ENCODE peak calls at places on chromosomes 7 and 10, in nine cellular contexts. A, K, J, X, Q, V, L, C and G are unnamed samples.

GRCh38 chr7:39621261-39621660 is 2.1 kb upstream of the RALA start:
- DNase-seq in A (no peak), K (no peak), J (no peak), X (no peak), Q (no peak), V (no peak), L (no peak), C (no peak), G (no peak)

GRCh38 chr10:70879244-70879643 is 9.1 kb downstream of the PCBD1 start:
- DNase-seq in A (no peak), K (no peak), J (no peak), X (peak; percentile 29), Q (no peak), V (peak; percentile 42), L (no peak), C (no peak), G (no peak)

GRCh38 chr10:70691601-70692000 is 19.3 kb downstream of the ADAMTS14 start:
- DNase-seq in A (no peak), K (no peak), J (no peak), X (no peak), Q (no peak), V (no peak), L (no peak), C (no peak), G (no peak)

GRCh38 chr7:142670504-142670903 is 78.8 kb upstream of the PRSS1 start:
- DNase-seq in A (no peak), K (no peak), J (no peak), X (no peak), Q (no peak), V (no peak), L (no peak), C (no peak), G (no peak)

GRCh38 chr10:3741688-3742461 is 43.1 kb downstream of the KLF6 start:
- DNase-seq in A (no peak), K (no peak), J (no peak), X (no peak), Q (no peak), V (no peak), L (no peak), C (no peak), G (no peak)

GRCh38 chr10:16905304-16905703 is 88.1 kb upstream of the RSU1 start:
- DNase-seq in A (peak; percentile 74), K (no peak), J (no peak), X (no peak), Q (no peak), V (no peak), L (peak; percentile 71), C (no peak), G (no peak)

GRCh38 chr10:88728107-88728763 is 22.2 kb downstream of the LIPK start:
- DNase-seq in A (no peak), K (no peak), J (peak; percentile 58), X (no peak), Q (peak; percentile 96), V (no peak), L (no peak), C (no peak), G (peak; percentile 76)

GRCh38 chr10:63707254-63707910 is 186.2 kb downstream of the REEP3 start:
- DNase-seq in A (no peak), K (peak; percentile 99), J (no peak), X (peak; percentile 56), Q (no peak), V (no peak), L (no peak), C (no peak), G (no peak)

GRCh38 chr10:14386202-14386593 is 55.5 kb upstream of the FRMD4A start:
- DNase-seq in A (no peak), K (no peak), J (no peak), X (no peak), Q (no peak), V (no peak), L (no peak), C (no peak), G (no peak)

GRCh38 chr10:132459252-132460028 is 62.4 kb downstream of the PWWP2B start:
- DNase-seq in A (no peak), K (no peak), J (peak; percentile 76), X (no peak), Q (no peak), V (peak; percentile 63), L (peak; percentile 61), C (no peak), G (peak; percentile 76)

GRCh38 chr10:59098387-59098786 is 78.1 kb upstream of the PHYHIPL start:
- DNase-seq in A (peak; percentile 65), K (no peak), J (no peak), X (no peak), Q (no peak), V (no peak), L (no peak), C (no peak), G (no peak)

GRCh38 chr10:50972591-50972990 is 87.2 kb upstream of the A1CF start:
- DNase-seq in A (no peak), K (no peak), J (no peak), X (no peak), Q (no peak), V (peak; percentile 30), L (no peak), C (no peak), G (no peak)

GRCh38 chr7:6153646-6154541 is 118.5 kb downstream of the CYTH3 start:
- DNase-seq in A (no peak), K (no peak), J (peak; percentile 83), X (no peak), Q (no peak), V (no peak), L (no peak), C (no peak), G (no peak)

GRCh38 chr10:62885656-62886461 is 69.7 kb upstream of the EGR2 start:
- DNase-seq in A (no peak), K (no peak), J (no peak), X (no peak), Q (no peak), V (no peak), L (no peak), C (no peak), G (no peak)

GRCh38 chr10:6755891-6756460 is 175.9 kb upstream of the PRKCQ start:
- DNase-seq in A (no peak), K (no peak), J (no peak), X (no peak), Q (no peak), V (no peak), L (no peak), C (no peak), G (no peak)

GRCh38 chr7:130945411-130945811 is 211.4 kb upstream of the KLF14 start:
- DNase-seq in A (no peak), K (no peak), J (no peak), X (no peak), Q (no peak), V (no peak), L (no peak), C (no peak), G (no peak)
- TF ChIP-seq POLR2AphosphoS5 in A (no peak), K (no peak), J (no peak), X (no peak), Q (no peak), V (no peak), L (no peak), C (no peak), G (peak; percentile 45)

GRCh38 chr7:100091411-100092181 is 2.8 kb downstream of the COPS6 start:
- DNase-seq in A (no peak), K (no peak), J (no peak), X (no peak), Q (peak; percentile 74), V (no peak), L (no peak), C (peak; percentile 65), G (no peak)
- TF ChIP-seq POLR2AphosphoS5 in A (no peak), K (peak; percentile 68), J (no peak), X (no peak), Q (peak; percentile 45), V (peak; percentile 7), L (no peak), C (peak; percentile 35), G (peak; percentile 18)

GRCh38 chr10:29555746-29556481 is 78.9 kb downstream of the SVIL start:
- DNase-seq in A (no peak), K (no peak), J (no peak), X (no peak), Q (no peak), V (no peak), L (no peak), C (no peak), G (no peak)
- TF ChIP-seq POLR2AphosphoS5 in A (no peak), K (no peak), J (no peak), X (no peak), Q (no peak), V (no peak), L (no peak), C (peak; percentile 42), G (no peak)

DNA sequence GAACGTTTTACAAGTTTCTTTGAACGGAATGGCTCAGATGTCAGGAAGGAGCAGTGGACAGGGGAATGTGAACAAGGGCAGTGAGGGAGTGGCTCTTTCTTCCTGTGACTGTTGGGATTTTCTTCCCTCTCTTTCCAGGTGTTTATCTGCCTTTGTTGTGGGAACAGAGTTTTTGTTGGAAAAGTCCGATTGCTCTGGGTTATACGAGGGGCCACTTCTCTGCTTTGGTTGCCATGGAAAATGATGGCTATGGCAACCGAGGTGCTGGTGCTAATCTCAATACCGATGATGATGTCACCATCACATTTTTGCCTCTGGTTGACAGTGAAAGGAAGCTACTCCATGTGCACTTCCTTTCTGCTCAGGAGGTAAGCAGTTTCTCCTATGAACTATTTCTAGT is 41.4 kb downstream of the ZRANB1 start:
- DNase-seq in A (no peak), K (no peak), J (no peak), X (no peak), Q (peak; percentile 36), V (no peak), L (no peak), C (no peak), G (no peak)
- TF ChIP-seq POLR2AphosphoS5 in A (no peak), K (no peak), J (no peak), X (no peak), Q (no peak), V (no peak), L (no peak), C (no peak), G (peak; percentile 21)

GRCh38 chr7:123570390-123571182 is 13.0 kb upstream of the NDUFA5 start:
- DNase-seq in A (no peak), K (no peak), J (no peak), X (no peak), Q (no peak), V (no peak), L (no peak), C (no peak), G (no peak)
- TF ChIP-seq POLR2AphosphoS5 in A (no peak), K (no peak), J (no peak), X (no peak), Q (no peak), V (no peak), L (no peak), C (no peak), G (no peak)

GRCh38 chr10:12945709-12946359 is 55.7 kb downstream of the CCDC3 start:
- DNase-seq in A (no peak), K (no peak), J (no peak), X (no peak), Q (no peak), V (no peak), L (no peak), C (no peak), G (no peak)
- TF ChIP-seq POLR2AphosphoS5 in A (no peak), K (no peak), J (no peak), X (no peak), Q (no peak), V (no peak), L (no peak), C (no peak), G (no peak)